ENCODE peak calls at places on chromosome 7, in six cellular contexts. P is A549, G is endothelial cell of umbilical vein, R is GM12878, K is HepG2, D is K562. O is an unnamed sample.

GRCh38 chr7:75982306-75983064 is 11.9 kb downstream of the TMEM120A start:
- DNase-seq in G (no peak), R (no peak), D (no peak), K (no peak), P (no peak), O (no peak)

GRCh38 chr7:28126047-28127041 is 54.3 kb downstream of the JAZF1 start:
- DNase-seq in P (no peak), D (no peak), K (no peak), R (no peak), G (peak; percentile 10), O (peak; percentile 54)

GRCh38 chr7:123782071-123782798 is 33.4 kb upstream of the WASL start:
- DNase-seq in R (no peak), P (no peak), K (no peak), G (peak; percentile 72), D (no peak), O (no peak)

GRCh38 chr7:90401989-90402388 is 1.3 kb upstream of the CLDN12 start:
- DNase-seq in G (peak; percentile 43), P (no peak), R (no peak), D (no peak), K (no peak), O (no peak)

GRCh38 chr7:80359476-80359875 is 152.4 kb downstream of the GNAT3 start:
- DNase-seq in D (no peak), R (no peak), G (no peak), K (no peak), P (no peak), O (no peak)

GRCh38 chr7:104627516-104627915 is 299.1 kb downstream of the LHFPL3 start:
- DNase-seq in G (peak; percentile 27), K (no peak), R (no peak), P (no peak), D (no peak), O (peak; percentile 51)

GRCh38 chr7:141975806-141976523 is 2.4 kb upstream of the TAS2R38 start:
- DNase-seq in K (peak; percentile 50), P (peak; percentile 79), G (peak; percentile 12), D (peak; percentile 79), R (peak; percentile 7), O (peak; percentile 86)

GRCh38 chr7:92720604-92721350 is 115.6 kb downstream of the CDK6 start:
- DNase-seq in R (no peak), G (no peak), K (no peak), P (no peak), D (no peak), O (no peak)

GRCh38 chr7:134941185-134941900 is 45.0 kb upstream of the AGBL3 start:
- DNase-seq in P (peak; percentile 20), K (no peak), G (peak; percentile 86), D (no peak), R (no peak), O (no peak)

GRCh38 chr7:41146423-41146822 is 556.5 kb downstream of the INHBA start:
- DNase-seq in R (no peak), P (no peak), D (no peak), K (no peak), G (no peak), O (no peak)

GRCh38 chr7:82821037-82821436 is 341.6 kb downstream of the PCLO start:
- DNase-seq in R (no peak), D (no peak), K (no peak), G (no peak), P (no peak), O (no peak)

GRCh38 chr7:29622335-29623265 is 59.0 kb downstream of the PRR15 start:
- DNase-seq in G (peak; percentile 91), K (no peak), P (peak; percentile 80), D (no peak), R (no peak), O (peak; percentile 14)

GRCh38 chr7:55140221-55140980 is 121.6 kb downstream of the EGFR start:
- DNase-seq in D (no peak), G (peak; percentile 31), R (peak; percentile 63), K (no peak), P (no peak), O (no peak)

GRCh38 chr7:133353775-133354174 is 100.9 kb downstream of the EXOC4 start:
- DNase-seq in G (no peak), K (no peak), D (no peak), P (no peak), R (no peak), O (no peak)

GRCh38 chr7:41287559-41288335 is 415.1 kb downstream of the INHBA start:
- DNase-seq in D (no peak), G (no peak), P (no peak), K (no peak), R (no peak), O (no peak)

GRCh38 chr7:455110-455928 is 64.3 kb downstream of the PDGFA start:
- DNase-seq in G (peak; percentile 57), R (no peak), K (peak; percentile 76), P (no peak), D (peak; percentile 89), O (no peak)

GRCh38 chr7:152884321-152884720 is 124.8 kb downstream of the ACTR3B start:
- DNase-seq in D (no peak), P (no peak), K (no peak), R (no peak), G (no peak), O (no peak)

GRCh38 chr7:17661982-17662585 is 278.2 kb downstream of the SNX13 start:
- DNase-seq in P (no peak), G (no peak), D (no peak), R (no peak), K (no peak), O (no peak)

GRCh38 chr7:117489911-117490310 is 10.1 kb downstream of the CFTR start:
- DNase-seq in G (no peak), K (peak; percentile 52), R (no peak), D (no peak), P (no peak), O (no peak)

GRCh38 chr7:31776616-31777015 is 89.6 kb downstream of the PPP1R17 start:
- DNase-seq in G (peak; percentile 55), K (no peak), D (no peak), P (peak; percentile 22), R (no peak), O (no peak)

GRCh38 chr7:17301491-17302101 is 3.1 kb downstream of the AHR start:
- DNase-seq in D (peak; percentile 12), G (peak; percentile 77), K (no peak), P (no peak), R (no peak), O (peak; percentile 68)

GRCh38 chr7:3301831-3302618 is 973 bp downstream of the SDK1 start:
- DNase-seq in R (no peak), K (peak; percentile 18), G (peak; percentile 17), P (peak; percentile 35), D (peak; percentile 9), O (no peak)

GRCh38 chr7:149790146-149790548 is 16.8 kb upstream of the ZNF467 start:
- DNase-seq in D (peak; percentile 91), G (peak; percentile 41), R (no peak), K (no peak), P (no peak), O (no peak)

GRCh38 chr7:135245826-135246825 is 12.5 kb downstream of the STRA8 start:
- DNase-seq in D (no peak), P (no peak), R (no peak), K (no peak), G (no peak), O (no peak)

GRCh38 chr7:51142741-51143390 is 173.7 kb downstream of the COBL start:
- DNase-seq in P (no peak), G (no peak), K (no peak), D (no peak), R (no peak), O (no peak)
- TF ChIP-seq MYC in P (no peak), G (no peak), K (no peak), D (no peak), R (no peak), O (no peak)

GRCh38 chr7:6380310-6381095 is 67.3 kb downstream of the DAGLB start:
- DNase-seq in K (no peak), P (no peak), R (no peak), G (no peak), D (no peak), O (no peak)

GRCh38 chr7:6376820-6377219 is 70.9 kb downstream of the DAGLB start:
- DNase-seq in P (no peak), G (no peak), K (peak; percentile 90), D (no peak), R (no peak), O (peak; percentile 51)

GRCh38 chr7:6379881-6380280 is 67.9 kb downstream of the DAGLB start:
- DNase-seq in K (no peak), D (no peak), R (no peak), G (no peak), P (no peak), O (no peak)

GRCh38 chr7:6375346-6376101 is 72.2 kb downstream of the DAGLB start:
- DNase-seq in K (no peak), D (no peak), P (no peak), G (peak; percentile 63), R (no peak), O (peak; percentile 63)
- TF ChIP-seq MYC in K (no peak), D (no peak), P (no peak), G (no peak), R (no peak), O (no peak)

GRCh38 chr7:146658604-146659003 is 542.0 kb downstream of the CNTNAP2 start:
- DNase-seq in P (no peak), K (no peak), D (no peak), R (no peak), G (no peak), O (no peak)

GRCh38 chr7:146652176-146652575 is 535.6 kb downstream of the CNTNAP2 start:
- DNase-seq in P (no peak), G (no peak), D (no peak), K (no peak), R (no peak), O (no peak)

GRCh38 chr7:146656988-146657387 is 540.4 kb downstream of the CNTNAP2 start:
- DNase-seq in P (no peak), R (no peak), K (no peak), G (no peak), D (no peak), O (no peak)

GRCh38 chr7:146655928-146656797 is 539.6 kb downstream of the CNTNAP2 start:
- DNase-seq in P (no peak), G (no peak), R (no peak), K (no peak), D (no peak), O (peak; percentile 71)

GRCh38 chr7:146654048-146654447 is 537.4 kb downstream of the CNTNAP2 start:
- DNase-seq in P (no peak), K (no peak), R (no peak), G (no peak), D (no peak), O (no peak)
- TF ChIP-seq MYC in P (no peak), K (no peak), R (no peak), G (no peak), D (no peak), O (no peak)

DNA sequence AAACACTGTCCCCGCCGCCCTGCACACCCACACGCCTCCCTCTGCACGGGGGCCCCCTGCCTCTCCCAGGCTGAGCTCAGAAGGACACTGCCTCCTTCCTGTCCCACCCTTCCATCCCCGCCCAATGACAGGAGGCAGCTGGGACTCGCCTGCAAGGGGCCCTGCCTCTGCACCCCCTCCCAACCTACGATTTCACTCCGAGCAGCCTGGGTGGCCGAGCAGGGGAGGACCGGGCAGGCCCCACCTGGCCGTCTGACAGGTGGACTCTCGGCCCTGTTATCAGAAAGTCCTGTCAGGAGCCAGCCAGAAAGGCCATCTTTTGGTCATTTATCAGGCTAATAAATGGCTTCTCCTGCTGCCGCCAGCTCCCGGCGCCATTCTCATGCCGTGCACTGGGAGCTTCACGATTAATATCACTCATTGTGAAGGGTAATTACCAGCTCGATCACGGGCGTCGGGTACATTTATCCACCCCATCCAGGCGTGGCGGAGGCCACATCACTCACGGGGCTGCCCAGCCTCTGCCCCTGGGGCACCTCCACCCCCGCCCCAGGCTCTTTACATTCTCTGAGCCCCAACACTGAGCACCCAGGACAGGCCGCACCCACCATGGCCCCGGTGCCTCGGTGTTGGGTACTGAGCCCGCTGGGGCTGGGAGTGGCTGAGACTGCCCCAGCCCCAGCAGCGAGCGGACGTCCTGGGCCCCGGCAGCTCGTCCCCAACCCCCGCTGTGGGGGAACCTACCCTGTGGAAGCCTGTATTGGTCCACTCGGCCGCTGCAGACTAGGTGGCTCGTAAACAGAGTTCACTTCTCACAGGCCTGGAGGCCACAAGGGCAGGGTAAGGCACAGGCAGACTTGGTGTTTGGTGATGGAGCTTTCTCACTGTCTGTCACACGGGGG is 183.8 kb downstream of the ELFN1 start:
- DNase-seq in R (no peak), K (no peak), G (no peak), P (no peak), D (peak; percentile 53), O (peak; percentile 55)
- TF ChIP-seq MYC in R (no peak), K (no peak), G (no peak), P (no peak), D (peak; percentile 9), O (no peak)